ENCODE peak calls at places on chromosome 12, in six cellular contexts. P is IMR-90, I is neuronal stem cell, T is H9, V is H1, U is trophoblast cell. R is an unnamed sample.

GRCh38 chr12:127728285-127728684 is 538.7 kb upstream of the TMEM132C start:
- DNase-seq in V (no peak), I (no peak), T (no peak), P (no peak), U (peak; percentile 27), R (no peak)

GRCh38 chr12:105418232-105418631 is 87.7 kb downstream of the C12orf75 start:
- DNase-seq in T (no peak), U (peak; percentile 87), V (no peak), I (no peak), P (peak; percentile 89), R (peak; percentile 82)

GRCh38 chr12:109811624-109811995 is 21.6 kb downstream of the TRPV4 start:
- DNase-seq in V (no peak), T (no peak), U (no peak), I (no peak), P (no peak), R (peak; percentile 41)

GRCh38 chr12:452667-453210 is 7.0 kb upstream of the B4GALNT3 start:
- DNase-seq in U (peak; percentile 17), T (peak; percentile 20), V (no peak), I (no peak), P (no peak), R (no peak)

GRCh38 chr12:52037248-52037861 is 13.9 kb upstream of the NR4A1 start:
- DNase-seq in P (peak; percentile 46), V (no peak), I (no peak), U (peak; percentile 86), T (peak; percentile 61), R (peak; percentile 72)

GRCh38 chr12:98997899-98998298 is 352.8 kb downstream of the APAF1 start:
- DNase-seq in V (no peak), T (no peak), P (no peak), I (no peak), U (no peak), R (no peak)

GRCh38 chr12:57462307-57463253 is 3.0 kb downstream of the GLI1 start:
- DNase-seq in V (peak; percentile 84), P (peak; percentile 82), U (peak; percentile 94), T (peak; percentile 98), I (peak; percentile 88), R (peak; percentile 98)

GRCh38 chr12:94644141-94644575 is 6.2 kb downstream of the TMCC3 start:
- DNase-seq in P (peak; percentile 24), I (no peak), V (no peak), T (no peak), U (peak; percentile 32), R (no peak)

GRCh38 chr12:94100990-94101901 is 47.1 kb upstream of the PLXNC1 start:
- DNase-seq in I (peak; percentile 69), V (peak; percentile 36), U (peak; percentile 84), P (peak; percentile 58), T (peak; percentile 90), R (peak; percentile 84)

GRCh38 chr12:10385181-10385613 is 4.6 kb downstream of the KLRK1 start:
- DNase-seq in T (no peak), P (peak; percentile 81), V (no peak), I (no peak), U (peak; percentile 55), R (no peak)

GRCh38 chr12:69097619-69098368 is 141.6 kb upstream of the CPSF6 start:
- DNase-seq in T (no peak), P (no peak), U (peak; percentile 92), I (no peak), V (no peak), R (peak; percentile 71)

GRCh38 chr12:90908465-90908864 is 46.5 kb downstream of the CCER1 start:
- DNase-seq in T (no peak), I (no peak), P (peak; percentile 83), U (no peak), V (no peak), R (no peak)

GRCh38 chr12:53190108-53190729 is 9.5 kb upstream of the CSAD start:
- DNase-seq in T (peak; percentile 89), P (peak; percentile 59), I (peak; percentile 23), U (peak; percentile 54), V (no peak), R (peak; percentile 86)

GRCh38 chr12:107436376-107436775 is 249.2 kb upstream of the PWP1 start:
- DNase-seq in U (peak; percentile 24), I (no peak), T (peak; percentile 58), V (no peak), P (peak; percentile 83), R (peak; percentile 95)

GRCh38 chr12:75725505-75726120 is 214.2 kb upstream of the KRR1 start:
- DNase-seq in U (no peak), I (no peak), T (no peak), V (no peak), P (peak; percentile 74), R (peak; percentile 60)

GRCh38 chr12:104596876-104597833 is 140.4 kb downstream of the CHST11 start:
- DNase-seq in P (no peak), U (peak; percentile 49), I (no peak), T (no peak), V (no peak), R (peak; percentile 33)

GRCh38 chr12:131530427-131530826 is 180.5 kb upstream of the SFSWAP start:
- DNase-seq in I (no peak), T (no peak), V (no peak), P (no peak), U (no peak), R (no peak)

GRCh38 chr12:43852744-43853143 is 16.9 kb downstream of the TMEM117 start:
- DNase-seq in T (no peak), P (no peak), I (no peak), U (no peak), V (no peak), R (no peak)

GRCh38 chr12:75720807-75721206 is 209.4 kb upstream of the KRR1 start:
- DNase-seq in V (no peak), P (no peak), I (no peak), T (peak; percentile 61), U (peak; percentile 42), R (peak; percentile 90)

GRCh38 chr12:795305-795704 is 42.9 kb downstream of the WNK1 start:
- DNase-seq in P (no peak), T (no peak), U (no peak), V (no peak), I (no peak), R (peak; percentile 24)

GRCh38 chr12:127272864-127273263 is 994.1 kb upstream of the TMEM132C start:
- DNase-seq in P (peak; percentile 90), I (no peak), U (peak; percentile 9), V (no peak), T (no peak), R (no peak)

GRCh38 chr12:113262710-113263109 is 41.4 kb downstream of the TPCN1 start:
- DNase-seq in I (no peak), P (no peak), T (no peak), V (no peak), U (no peak), R (no peak)

GRCh38 chr12:52543985-52544888 is 8.7 kb downstream of the KRT71 start:
- DNase-seq in T (peak; percentile 45), U (no peak), P (no peak), V (no peak), I (no peak), R (no peak)

GRCh38 chr12:29611906-29612305 is 114.4 kb upstream of the OVCH1 start:
- DNase-seq in V (no peak), P (peak; percentile 84), T (no peak), I (no peak), U (no peak), R (peak; percentile 39)

GRCh38 chr12:29782285-29782820 is 1.4 kb downstream of the TMTC1 start:
- DNase-seq in U (peak; percentile 50), I (no peak), P (peak; percentile 71), T (no peak), V (no peak), R (peak; percentile 51)

GRCh38 chr12:2360630-2361170 is 307.9 kb downstream of the CACNA1C start:
- DNase-seq in U (no peak), V (no peak), T (no peak), P (no peak), I (no peak), R (no peak)

GRCh38 chr12:81953541-81953940 is 194.4 kb upstream of the PPFIA2 start:
- DNase-seq in I (no peak), P (no peak), V (no peak), U (peak; percentile 3), T (no peak), R (no peak)

GRCh38 chr12:81950871-81951270 is 191.7 kb upstream of the PPFIA2 start:
- DNase-seq in I (no peak), U (no peak), T (no peak), P (no peak), V (no peak), R (no peak)

DNA sequence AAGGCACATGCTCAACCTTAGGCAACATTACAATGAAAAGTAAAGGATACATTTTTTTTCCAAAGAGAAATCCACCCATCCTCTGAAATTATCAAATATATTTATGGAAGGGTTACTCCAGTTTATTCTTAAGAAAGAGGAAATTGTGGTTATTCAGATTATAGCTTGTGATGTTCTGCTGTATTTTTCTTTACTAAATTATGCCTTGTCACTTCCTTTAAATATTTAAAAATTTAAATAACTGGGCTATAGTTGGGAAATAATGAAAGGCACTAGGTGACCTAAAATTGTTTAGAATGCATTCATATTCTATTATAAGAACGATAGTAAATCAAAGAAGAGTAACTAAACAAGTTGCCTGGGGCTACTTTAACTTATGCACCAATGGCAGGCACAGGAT is 190.6 kb upstream of the PPFIA2 start:
- DNase-seq in P (no peak), U (no peak), V (no peak), I (no peak), T (no peak), R (no peak)
- H3K4me2 ChIP-seq in P (no peak overlapping the region), U (no peak overlapping the region), V (no peak overlapping the region), I (no peak overlapping the region), T (no peak overlapping the region), R (no peak overlapping the region)

GRCh38 chr12:95733156-95733825 is 57.3 kb downstream of the NTN4 start:
- DNase-seq in P (peak; percentile 95), U (no peak), V (no peak), T (no peak), I (no peak), R (no peak)

GRCh38 chr12:95736631-95737030 is 53.9 kb downstream of the NTN4 start:
- DNase-seq in P (peak; percentile 47), V (no peak), U (no peak), T (no peak), I (no peak), R (no peak)

GRCh38 chr12:95726903-95727302 is 63.7 kb downstream of the NTN4 start:
- DNase-seq in P (no peak), V (no peak), U (no peak), I (no peak), T (no peak), R (no peak)

GRCh38 chr12:95730457-95730856 is 60.1 kb downstream of the NTN4 start:
- DNase-seq in U (no peak), V (no peak), I (no peak), T (no peak), P (no peak), R (no peak)

GRCh38 chr12:95731519-95731958 is 59.0 kb downstream of the NTN4 start:
- DNase-seq in U (no peak), P (no peak), T (no peak), V (no peak), I (no peak), R (no peak)
- H2BK5ac ChIP-seq in U (no peak overlapping the region), P (no peak overlapping the region), T (no peak overlapping the region), V (no peak overlapping the region), I (no peak overlapping the region), R (no peak overlapping the region)

GRCh38 chr12:5047094-5047493 is 3.4 kb downstream of the KCNA5 start:
- DNase-seq in T (no peak), I (no peak), P (no peak), V (no peak), U (no peak), R (no peak)
- H3K4me2 ChIP-seq in T (no peak overlapping the region), I (no peak overlapping the region), P (no peak overlapping the region), V (no peak overlapping the region), U (no peak overlapping the region), R (no peak overlapping the region)

GRCh38 chr12:21073822-21074460 is 57.1 kb upstream of the SLCO1B1 start:
- DNase-seq in P (no peak), T (peak; percentile 39), I (no peak), V (peak; percentile 25), U (no peak), R (peak; percentile 96)
- H2BK5ac ChIP-seq in P (no peak overlapping the region), T (no peak overlapping the region), I (no peak overlapping the region), V (no peak overlapping the region), U (no peak overlapping the region), R (no peak overlapping the region)

GRCh38 chr12:82781288-82782078 is 94.8 kb downstream of the TMTC2 start:
- DNase-seq in P (no peak), I (peak; percentile 92), V (no peak), U (no peak), T (no peak), R (no peak)
- H3K4me2 ChIP-seq in P (no peak overlapping the region), I (no peak overlapping the region), V (peak overlapping the region; percentile 30), U (no peak overlapping the region), T (no peak overlapping the region), R (no peak overlapping the region)